ENCODE peak calls at places on chromosomes 1 and 21, in six cellular contexts. One of them, this sample, is unnamed. For H3K4me1 and H3K27me3, the result is how much of the 10 kb centered on the place peaks cover.

GRCh38 chr1:101406271-101406670 is 169.5 kb downstream of the S1PR1 start:
- DNase-seq in CD8-positive, alpha-beta memory T cell: no peak
- DNase-seq in effector memory CD4-positive, alpha-beta T cell: no peak
- DNase-seq in lower lobe of right lung: no peak
- DNase-seq in naive thymus-derived CD4-positive, alpha-beta T cell: no peak
- DNase-seq in right cardiac atrium: no peak
- DNase-seq in this sample: no peak

GRCh38 chr1:212671342-212672031 is 28.2 kb downstream of the BATF3 start:
- DNase-seq in CD8-positive, alpha-beta memory T cell: no peak
- DNase-seq in effector memory CD4-positive, alpha-beta T cell: no peak
- DNase-seq in lower lobe of right lung: peak
- DNase-seq in naive thymus-derived CD4-positive, alpha-beta T cell: no peak
- DNase-seq in right cardiac atrium: peak
- DNase-seq in this sample: no peak

GRCh38 chr21:14480601-14481000 is 65.5 kb downstream of the SAMSN1 start:
- DNase-seq in CD8-positive, alpha-beta memory T cell: no peak
- DNase-seq in effector memory CD4-positive, alpha-beta T cell: no peak
- DNase-seq in lower lobe of right lung: no peak
- DNase-seq in naive thymus-derived CD4-positive, alpha-beta T cell: no peak
- DNase-seq in right cardiac atrium: no peak
- DNase-seq in this sample: no peak

GRCh38 chr1:234927312-234927967 is 201.2 kb downstream of the TOMM20 start:
- DNase-seq in CD8-positive, alpha-beta memory T cell: no peak
- DNase-seq in effector memory CD4-positive, alpha-beta T cell: no peak
- DNase-seq in lower lobe of right lung: no peak
- DNase-seq in naive thymus-derived CD4-positive, alpha-beta T cell: no peak
- DNase-seq in right cardiac atrium: no peak
- DNase-seq in this sample: no peak

GRCh38 chr1:228176461-228177182 is 11.0 kb downstream of the IBA57 start:
- DNase-seq in CD8-positive, alpha-beta memory T cell: no peak
- DNase-seq in effector memory CD4-positive, alpha-beta T cell: no peak
- DNase-seq in lower lobe of right lung: peak
- DNase-seq in naive thymus-derived CD4-positive, alpha-beta T cell: no peak
- DNase-seq in right cardiac atrium: no peak
- DNase-seq in this sample: no peak

GRCh38 chr1:209431813-209432442 is 151.6 kb upstream of the CAMK1G start:
- DNase-seq in CD8-positive, alpha-beta memory T cell: no peak
- DNase-seq in effector memory CD4-positive, alpha-beta T cell: no peak
- DNase-seq in lower lobe of right lung: no peak
- DNase-seq in naive thymus-derived CD4-positive, alpha-beta T cell: no peak
- DNase-seq in right cardiac atrium: no peak
- DNase-seq in this sample: no peak

GRCh38 chr21:23016617-23017016 is 2018.4 kb downstream of the NCAM2 start:
- DNase-seq in CD8-positive, alpha-beta memory T cell: no peak
- DNase-seq in effector memory CD4-positive, alpha-beta T cell: no peak
- DNase-seq in lower lobe of right lung: no peak
- DNase-seq in naive thymus-derived CD4-positive, alpha-beta T cell: no peak
- DNase-seq in right cardiac atrium: no peak
- DNase-seq in this sample: no peak

GRCh38 chr1:245279346-245279745 is 124.6 kb downstream of the KIF26B start:
- DNase-seq in CD8-positive, alpha-beta memory T cell: no peak
- DNase-seq in effector memory CD4-positive, alpha-beta T cell: no peak
- DNase-seq in lower lobe of right lung: no peak
- DNase-seq in naive thymus-derived CD4-positive, alpha-beta T cell: no peak
- DNase-seq in right cardiac atrium: no peak
- DNase-seq in this sample: no peak

GRCh38 chr1:43605157-43605556 is 44.8 kb upstream of the KDM4A start:
- DNase-seq in CD8-positive, alpha-beta memory T cell: no peak
- DNase-seq in effector memory CD4-positive, alpha-beta T cell: no peak
- DNase-seq in lower lobe of right lung: no peak
- DNase-seq in naive thymus-derived CD4-positive, alpha-beta T cell: no peak
- DNase-seq in right cardiac atrium: no peak
- DNase-seq in this sample: no peak

GRCh38 chr1:198890531-198890930 is 251.7 kb downstream of the PTPRC start:
- DNase-seq in CD8-positive, alpha-beta memory T cell: no peak
- DNase-seq in effector memory CD4-positive, alpha-beta T cell: no peak
- DNase-seq in lower lobe of right lung: no peak
- DNase-seq in naive thymus-derived CD4-positive, alpha-beta T cell: no peak
- DNase-seq in right cardiac atrium: no peak
- DNase-seq in this sample: no peak

GRCh38 chr1:47684964-47685762 is 247.3 kb downstream of the FOXD2 start:
- DNase-seq in CD8-positive, alpha-beta memory T cell: no peak
- DNase-seq in effector memory CD4-positive, alpha-beta T cell: no peak
- DNase-seq in lower lobe of right lung: no peak
- DNase-seq in naive thymus-derived CD4-positive, alpha-beta T cell: no peak
- DNase-seq in right cardiac atrium: no peak
- DNase-seq in this sample: no peak

GRCh38 chr1:205567716-205568115 is 63.2 kb downstream of the CDK18 start:
- DNase-seq in CD8-positive, alpha-beta memory T cell: no peak
- DNase-seq in effector memory CD4-positive, alpha-beta T cell: no peak
- DNase-seq in lower lobe of right lung: no peak
- DNase-seq in naive thymus-derived CD4-positive, alpha-beta T cell: no peak
- DNase-seq in right cardiac atrium: no peak
- DNase-seq in this sample: no peak

GRCh38 chr1:205013683-205014367 is 29.2 kb upstream of the CNTN2 start:
- DNase-seq in CD8-positive, alpha-beta memory T cell: no peak
- DNase-seq in effector memory CD4-positive, alpha-beta T cell: no peak
- DNase-seq in lower lobe of right lung: no peak
- DNase-seq in naive thymus-derived CD4-positive, alpha-beta T cell: no peak
- DNase-seq in right cardiac atrium: peak
- DNase-seq in this sample: no peak

GRCh38 chr1:26164036-26164927 is 4.5 kb downstream of the C1orf232 start:
- DNase-seq in CD8-positive, alpha-beta memory T cell: peak
- DNase-seq in effector memory CD4-positive, alpha-beta T cell: peak
- DNase-seq in lower lobe of right lung: no peak
- DNase-seq in naive thymus-derived CD4-positive, alpha-beta T cell: peak
- DNase-seq in right cardiac atrium: peak
- DNase-seq in this sample: no peak

DNA sequence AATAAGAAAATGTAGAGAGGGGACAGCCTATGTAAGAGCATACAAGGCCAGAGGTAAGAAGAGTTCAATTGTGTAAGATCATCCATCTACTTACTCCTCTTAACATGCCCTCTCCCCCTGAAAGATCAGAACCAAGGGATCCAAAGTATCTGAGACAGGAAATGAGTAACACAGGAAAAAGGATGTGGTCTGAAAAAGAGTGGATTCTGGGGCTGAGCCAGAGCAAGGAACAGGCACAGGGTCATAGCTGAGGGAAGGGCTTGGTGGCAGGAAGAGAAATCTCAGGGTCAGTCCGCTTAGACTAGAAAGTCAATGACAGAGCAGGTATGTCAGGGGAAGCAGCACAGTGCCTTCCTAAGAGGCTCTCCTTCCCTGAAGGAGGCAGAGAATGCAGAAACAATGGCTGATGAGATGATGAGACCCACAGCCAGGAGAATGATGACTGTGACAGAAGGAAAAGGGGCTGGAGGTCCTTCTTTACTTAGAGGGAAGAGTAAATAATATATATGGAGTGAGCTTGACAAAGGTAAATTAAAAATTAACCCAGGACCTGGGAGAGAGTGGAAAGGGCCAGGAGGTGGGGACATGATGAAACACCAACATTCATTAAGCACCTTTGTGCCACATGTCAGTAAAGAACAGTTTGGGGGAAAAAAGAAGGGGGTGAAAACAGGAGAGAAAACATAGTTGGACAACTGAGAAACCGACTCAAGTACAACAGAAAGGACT is 26.2 kb upstream of the A3GALT2 start:
- DNase-seq in CD8-positive, alpha-beta memory T cell: no peak
- DNase-seq in effector memory CD4-positive, alpha-beta T cell: no peak
- DNase-seq in lower lobe of right lung: no peak
- DNase-seq in naive thymus-derived CD4-positive, alpha-beta T cell: no peak
- DNase-seq in right cardiac atrium: peak
- DNase-seq in this sample: no peak
- H3K4me1 ChIP-seq in CD8-positive, alpha-beta memory T cell: under half
- H3K4me1 ChIP-seq in effector memory CD4-positive, alpha-beta T cell: under half
- H3K4me1 ChIP-seq in lower lobe of right lung: half or more
- H3K4me1 ChIP-seq in naive thymus-derived CD4-positive, alpha-beta T cell: under half
- H3K4me1 ChIP-seq in right cardiac atrium: under half
- H3K4me1 ChIP-seq in this sample: under half

DNA sequence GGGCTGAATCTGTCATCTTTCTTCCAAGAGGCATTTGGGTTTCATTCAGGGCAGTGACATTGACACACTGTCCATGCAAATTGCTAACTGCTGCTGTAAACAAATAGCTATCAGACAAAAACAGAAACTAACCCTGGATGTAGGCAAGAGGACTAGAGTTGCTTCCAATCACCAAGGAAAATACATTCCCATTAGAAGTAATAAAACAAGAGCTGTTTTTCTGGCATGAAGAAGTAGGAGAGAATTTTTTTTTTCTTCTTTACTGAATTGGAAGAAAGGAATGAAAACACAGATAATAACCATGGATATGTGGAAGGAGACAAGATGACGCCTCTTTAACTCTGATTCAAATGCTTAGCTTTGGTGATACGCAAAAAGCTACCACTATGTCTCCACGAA is 58.9 kb upstream of the TBX15 start:
- DNase-seq in CD8-positive, alpha-beta memory T cell: no peak
- DNase-seq in effector memory CD4-positive, alpha-beta T cell: no peak
- DNase-seq in lower lobe of right lung: no peak
- DNase-seq in naive thymus-derived CD4-positive, alpha-beta T cell: no peak
- DNase-seq in right cardiac atrium: no peak
- DNase-seq in this sample: no peak
- H3K4me3 ChIP-seq in CD8-positive, alpha-beta memory T cell: no peak
- H3K4me3 ChIP-seq in effector memory CD4-positive, alpha-beta T cell: no peak
- H3K4me3 ChIP-seq in lower lobe of right lung: no peak
- H3K4me3 ChIP-seq in naive thymus-derived CD4-positive, alpha-beta T cell: no peak
- H3K4me3 ChIP-seq in right cardiac atrium: peak
- H3K4me3 ChIP-seq in this sample: no peak

GRCh38 chr1:21649315-21649714 is 19.8 kb downstream of the RAP1GAP start:
- DNase-seq in CD8-positive, alpha-beta memory T cell: no peak
- DNase-seq in effector memory CD4-positive, alpha-beta T cell: no peak
- DNase-seq in lower lobe of right lung: no peak
- DNase-seq in naive thymus-derived CD4-positive, alpha-beta T cell: no peak
- DNase-seq in right cardiac atrium: no peak
- DNase-seq in this sample: no peak

GRCh38 chr1:21652937-21653743 is 16.0 kb downstream of the RAP1GAP start:
- DNase-seq in CD8-positive, alpha-beta memory T cell: no peak
- DNase-seq in effector memory CD4-positive, alpha-beta T cell: no peak
- DNase-seq in lower lobe of right lung: no peak
- DNase-seq in naive thymus-derived CD4-positive, alpha-beta T cell: no peak
- DNase-seq in right cardiac atrium: no peak
- DNase-seq in this sample: no peak

GRCh38 chr1:21650400-21650799 is 18.8 kb downstream of the RAP1GAP start:
- DNase-seq in CD8-positive, alpha-beta memory T cell: no peak
- DNase-seq in effector memory CD4-positive, alpha-beta T cell: no peak
- DNase-seq in lower lobe of right lung: no peak
- DNase-seq in naive thymus-derived CD4-positive, alpha-beta T cell: no peak
- DNase-seq in right cardiac atrium: peak
- DNase-seq in this sample: no peak

GRCh38 chr1:21652101-21652936 is 16.8 kb downstream of the RAP1GAP start:
- DNase-seq in CD8-positive, alpha-beta memory T cell: no peak
- DNase-seq in effector memory CD4-positive, alpha-beta T cell: no peak
- DNase-seq in lower lobe of right lung: no peak
- DNase-seq in naive thymus-derived CD4-positive, alpha-beta T cell: no peak
- DNase-seq in right cardiac atrium: peak
- DNase-seq in this sample: no peak

GRCh38 chr1:21651214-21652042 is 17.7 kb downstream of the RAP1GAP start:
- DNase-seq in CD8-positive, alpha-beta memory T cell: peak
- DNase-seq in effector memory CD4-positive, alpha-beta T cell: peak
- DNase-seq in lower lobe of right lung: no peak
- DNase-seq in naive thymus-derived CD4-positive, alpha-beta T cell: peak
- DNase-seq in right cardiac atrium: peak
- DNase-seq in this sample: no peak
- H3K27me3 ChIP-seq in CD8-positive, alpha-beta memory T cell: under half
- H3K27me3 ChIP-seq in effector memory CD4-positive, alpha-beta T cell: under half
- H3K27me3 ChIP-seq in lower lobe of right lung: under half
- H3K27me3 ChIP-seq in naive thymus-derived CD4-positive, alpha-beta T cell: under half
- H3K27me3 ChIP-seq in right cardiac atrium: under half
- H3K27me3 ChIP-seq in this sample: under half

GRCh38 chr1:68651115-68651514 is 154.2 kb upstream of the DEPDC1 start:
- DNase-seq in CD8-positive, alpha-beta memory T cell: no peak
- DNase-seq in effector memory CD4-positive, alpha-beta T cell: no peak
- DNase-seq in lower lobe of right lung: no peak
- DNase-seq in naive thymus-derived CD4-positive, alpha-beta T cell: no peak
- DNase-seq in right cardiac atrium: no peak
- DNase-seq in this sample: no peak
- H3K4me1 ChIP-seq in CD8-positive, alpha-beta memory T cell: under half
- H3K4me1 ChIP-seq in effector memory CD4-positive, alpha-beta T cell: under half
- H3K4me1 ChIP-seq in lower lobe of right lung: under half
- H3K4me1 ChIP-seq in naive thymus-derived CD4-positive, alpha-beta T cell: under half
- H3K4me1 ChIP-seq in right cardiac atrium: under half
- H3K4me1 ChIP-seq in this sample: under half

GRCh38 chr1:173507205-173507846 is 30.2 kb downstream of the PRDX6 start:
- DNase-seq in CD8-positive, alpha-beta memory T cell: no peak
- DNase-seq in effector memory CD4-positive, alpha-beta T cell: no peak
- DNase-seq in lower lobe of right lung: no peak
- DNase-seq in naive thymus-derived CD4-positive, alpha-beta T cell: no peak
- DNase-seq in right cardiac atrium: no peak
- DNase-seq in this sample: no peak
- H3K4me3 ChIP-seq in CD8-positive, alpha-beta memory T cell: no peak
- H3K4me3 ChIP-seq in effector memory CD4-positive, alpha-beta T cell: no peak
- H3K4me3 ChIP-seq in lower lobe of right lung: no peak
- H3K4me3 ChIP-seq in naive thymus-derived CD4-positive, alpha-beta T cell: no peak
- H3K4me3 ChIP-seq in right cardiac atrium: no peak
- H3K4me3 ChIP-seq in this sample: no peak

DNA sequence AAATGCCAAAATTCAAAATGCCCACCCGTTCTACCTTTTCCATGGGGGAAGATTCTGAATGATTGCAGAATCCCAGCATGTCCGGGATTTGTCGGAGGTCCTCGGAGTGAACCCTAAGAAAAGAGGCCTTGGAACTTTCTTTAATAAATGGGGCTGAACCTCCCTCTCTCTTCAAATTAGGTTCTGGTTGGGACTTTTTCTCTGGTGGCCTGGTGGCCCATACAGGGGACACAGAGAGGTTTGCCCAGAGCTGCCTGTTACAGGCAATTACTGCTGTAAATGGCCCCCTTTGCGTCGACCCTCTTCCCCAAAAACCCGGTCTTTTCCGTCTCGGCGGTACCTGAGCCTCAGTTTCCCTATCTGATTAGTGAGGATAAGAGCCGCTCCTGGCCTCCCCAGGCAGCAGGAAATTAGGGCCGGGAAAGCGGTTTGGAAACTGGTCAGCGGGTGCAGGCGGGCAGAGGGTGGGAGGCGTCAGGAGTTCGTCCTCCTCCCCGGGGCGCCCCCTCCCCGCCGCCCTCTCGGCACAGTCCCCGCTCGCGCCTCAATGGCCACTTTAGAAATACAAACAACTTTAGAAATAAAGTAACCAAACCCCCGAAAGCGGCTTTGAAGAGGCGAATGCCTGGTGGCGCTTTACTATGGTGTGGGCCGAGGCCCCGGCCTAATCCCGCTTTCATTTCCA is 15.6 kb downstream of the PAX7 start:
- DNase-seq in CD8-positive, alpha-beta memory T cell: no peak
- DNase-seq in effector memory CD4-positive, alpha-beta T cell: no peak
- DNase-seq in lower lobe of right lung: no peak
- DNase-seq in naive thymus-derived CD4-positive, alpha-beta T cell: no peak
- DNase-seq in right cardiac atrium: no peak
- DNase-seq in this sample: no peak
- H3K27me3 ChIP-seq in CD8-positive, alpha-beta memory T cell: half or more
- H3K27me3 ChIP-seq in effector memory CD4-positive, alpha-beta T cell: half or more
- H3K27me3 ChIP-seq in lower lobe of right lung: half or more
- H3K27me3 ChIP-seq in naive thymus-derived CD4-positive, alpha-beta T cell: under half
- H3K27me3 ChIP-seq in right cardiac atrium: under half
- H3K27me3 ChIP-seq in this sample: half or more

GRCh38 chr21:46284722-46285121 is 689 bp downstream of the MCM3AP start:
- DNase-seq in CD8-positive, alpha-beta memory T cell: no peak
- DNase-seq in effector memory CD4-positive, alpha-beta T cell: no peak
- DNase-seq in lower lobe of right lung: no peak
- DNase-seq in naive thymus-derived CD4-positive, alpha-beta T cell: no peak
- DNase-seq in right cardiac atrium: no peak
- DNase-seq in this sample: no peak
- H3K4me1 ChIP-seq in CD8-positive, alpha-beta memory T cell: under half
- H3K4me1 ChIP-seq in effector memory CD4-positive, alpha-beta T cell: under half
- H3K4me1 ChIP-seq in lower lobe of right lung: half or more
- H3K4me1 ChIP-seq in naive thymus-derived CD4-positive, alpha-beta T cell: under half
- H3K4me1 ChIP-seq in right cardiac atrium: under half
- H3K4me1 ChIP-seq in this sample: under half

This sample was measured in iPS DF 6.9.